ENCODE peak calls at places on chromosomes 5 and 9, in ten cellular contexts. O is GM23338, M is upper lobe of right lung, Q is Karpas-422, R is psoas muscle, J is spleen, S is right lobe of liver, T is PC-3, G is heart left ventricle, W is neuronal stem cell. H is an unnamed sample.

GRCh38 chr9:134676886-134677285 is 35.3 kb downstream of the COL5A1 start:
- DNase-seq in O (no peak), M (peak; percentile 38), Q (peak; percentile 17), R (no peak), J (peak; percentile 34), S (no peak), T (no peak), G (no peak), W (no peak), H (no peak)

GRCh38 chr9:875119-875962 is 33.8 kb downstream of the DMRT1 start:
- DNase-seq in O (no peak), M (no peak), Q (no peak), R (no peak), J (no peak), S (no peak), T (no peak), G (no peak), W (no peak), H (no peak)

GRCh38 chr5:131514316-131515275 is 120.4 kb downstream of the RAPGEF6 start:
- DNase-seq in O (no peak), M (no peak), Q (no peak), R (no peak), J (no peak), S (no peak), T (peak; percentile 42), G (no peak), W (no peak), H (no peak)

GRCh38 chr5:131952286-131952857 is 6.9 kb upstream of the MEIKIN start:
- DNase-seq in O (no peak), M (no peak), Q (no peak), R (no peak), J (no peak), S (no peak), T (peak; percentile 46), G (no peak), W (no peak), H (no peak)

GRCh38 chr9:121383715-121384114 is 13.7 kb upstream of the STOM start:
- DNase-seq in O (no peak), M (no peak), Q (no peak), R (no peak), J (no peak), S (no peak), T (no peak), G (no peak), W (no peak), H (no peak)

GRCh38 chr5:76271836-76272235 is 131.2 kb upstream of the IQGAP2 start:
- DNase-seq in O (no peak), M (no peak), Q (no peak), R (no peak), J (no peak), S (no peak), T (no peak), G (no peak), W (no peak), H (no peak)

GRCh38 chr9:33452828-33453271 is 5.5 kb upstream of the AQP3 start:
- DNase-seq in O (peak; percentile 94), M (peak; percentile 90), Q (peak; percentile 81), R (no peak), J (no peak), S (no peak), T (peak; percentile 86), G (peak; percentile 61), W (peak; percentile 73), H (no peak)

GRCh38 chr5:168291961-168292782 is 727 bp downstream of the WWC1 start:
- DNase-seq in O (peak; percentile 81), M (peak; percentile 73), Q (no peak), R (peak; percentile 45), J (peak; percentile 78), S (peak; percentile 66), T (no peak), G (no peak), W (no peak), H (no peak)

GRCh38 chr9:69748304-69748703 is 11.5 kb downstream of the PTAR1 start:
- DNase-seq in O (no peak), M (no peak), Q (no peak), R (no peak), J (no peak), S (no peak), T (no peak), G (no peak), W (no peak), H (no peak)

GRCh38 chr9:69744688-69745380 is 15.0 kb downstream of the PTAR1 start:
- DNase-seq in O (no peak), M (no peak), Q (no peak), R (no peak), J (no peak), S (no peak), T (peak; percentile 2), G (no peak), W (no peak), H (no peak)

GRCh38 chr9:69746859-69747560 is 12.8 kb downstream of the PTAR1 start:
- DNase-seq in O (no peak), M (no peak), Q (no peak), R (no peak), J (no peak), S (no peak), T (no peak), G (no peak), W (no peak), H (no peak)

GRCh38 chr9:69743930-69744329 is 15.9 kb downstream of the PTAR1 start:
- DNase-seq in O (peak; percentile 39), M (no peak), Q (no peak), R (no peak), J (no peak), S (no peak), T (no peak), G (no peak), W (no peak), H (no peak)

DNA sequence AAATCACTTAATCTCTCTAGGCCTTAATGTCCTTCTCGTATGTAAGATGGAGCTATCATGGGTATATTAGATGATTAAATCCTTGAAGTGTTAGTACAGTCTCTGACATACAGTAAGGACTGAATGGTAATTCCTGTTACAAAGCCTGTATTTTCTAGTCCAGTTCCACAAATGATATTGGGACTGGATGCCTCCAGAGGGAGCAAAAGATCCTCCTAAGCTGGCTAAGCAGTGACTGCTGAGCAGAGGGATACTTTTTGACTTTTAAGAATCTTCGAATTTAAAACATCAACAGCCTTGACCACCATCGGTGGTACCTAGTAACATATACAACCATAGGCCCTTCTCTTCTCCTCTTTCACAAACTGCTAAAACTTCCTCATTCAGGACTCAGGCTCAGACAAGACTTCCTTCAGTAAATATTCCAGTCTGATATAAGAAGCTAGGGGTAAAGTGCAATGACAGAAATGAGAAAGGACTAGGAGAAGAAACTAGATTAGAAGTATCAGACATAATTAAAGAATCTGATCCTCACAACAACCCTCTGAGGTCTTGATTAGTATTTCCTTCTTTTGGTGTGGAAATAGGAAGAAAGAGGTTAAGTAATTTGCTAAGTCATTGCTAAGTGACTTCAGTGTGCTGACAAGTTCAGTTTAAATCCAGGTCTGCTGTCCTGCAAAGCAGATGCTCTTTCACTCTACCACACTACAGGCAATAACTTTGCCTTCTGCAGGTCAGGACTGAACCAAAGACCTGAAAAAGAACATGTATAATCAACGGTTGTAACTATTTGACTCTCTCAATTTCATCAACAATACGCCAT is 13.9 kb downstream of the PTAR1 start:
- DNase-seq in O (peak; percentile 24), M (no peak), Q (no peak), R (no peak), J (no peak), S (no peak), T (peak; percentile 4), G (no peak), W (no peak), H (no peak)
- H3K27ac ChIP-seq in O (peak overlapping the region; percentile 82), M (no peak overlapping the region), Q (no peak overlapping the region), R (no peak overlapping the region), J (peak overlapping the region; percentile 68), S (no peak overlapping the region), T (no peak overlapping the region), G (no peak overlapping the region), W (no peak overlapping the region), H (no peak overlapping the region)

GRCh38 chr5:2906302-2907090 is 155.0 kb upstream of the IRX2 start:
- DNase-seq in O (no peak), M (no peak), Q (no peak), R (no peak), J (peak; percentile 36), S (peak; percentile 23), T (no peak), G (no peak), W (no peak), H (peak; percentile 40)

GRCh38 chr5:2903451-2904395 is 152.2 kb upstream of the IRX2 start:
- DNase-seq in O (no peak), M (no peak), Q (no peak), R (no peak), J (no peak), S (peak; percentile 28), T (no peak), G (no peak), W (no peak), H (peak; percentile 32)

GRCh38 chr5:2905741-2906140 is 154.3 kb upstream of the IRX2 start:
- DNase-seq in O (no peak), M (no peak), Q (no peak), R (no peak), J (no peak), S (no peak), T (no peak), G (no peak), W (no peak), H (no peak)

GRCh38 chr5:2904399-2904798 is 152.9 kb upstream of the IRX2 start:
- DNase-seq in O (no peak), M (no peak), Q (no peak), R (no peak), J (no peak), S (no peak), T (no peak), G (no peak), W (no peak), H (peak; percentile 30)

DNA sequence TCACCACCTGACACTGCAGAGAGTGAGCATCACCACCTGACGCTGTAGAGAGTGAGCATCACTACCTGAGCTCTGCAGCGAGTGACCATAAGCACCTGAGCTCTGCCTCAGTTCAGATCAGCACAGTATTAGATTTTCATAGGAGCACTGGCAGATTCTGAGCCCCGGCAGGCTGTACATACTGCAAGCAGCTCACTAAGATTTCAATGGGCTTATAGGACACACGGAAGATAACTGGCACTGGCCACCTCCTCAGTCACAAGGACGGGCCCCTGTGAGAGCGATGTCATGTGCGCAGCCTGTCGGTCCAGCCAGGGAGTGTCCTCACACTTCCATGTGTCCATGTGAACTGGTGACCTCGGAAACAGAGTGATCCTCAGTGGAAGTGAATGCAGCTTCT is 153.5 kb upstream of the IRX2 start:
- DNase-seq in O (no peak), M (no peak), Q (no peak), R (no peak), J (no peak), S (peak; percentile 10), T (no peak), G (no peak), W (no peak), H (peak; percentile 57)
- H3K4me1 ChIP-seq in O (no peaks in the 10 kb centered on the region), M (no peaks in the 10 kb centered on the region), Q (no peaks in the 10 kb centered on the region), R (no peaks in the 10 kb centered on the region), J (no peaks in the 10 kb centered on the region), S (no peaks in the 10 kb centered on the region), T (no peaks in the 10 kb centered on the region), G (no peaks in the 10 kb centered on the region), W (peaks cover 5% of the 10 kb centered on the region), H (no peaks in the 10 kb centered on the region)

GRCh38 chr9:72529531-72529930 is 8.1 kb downstream of the TMC1 start:
- DNase-seq in O (no peak), M (no peak), Q (no peak), R (no peak), J (no peak), S (no peak), T (no peak), G (no peak), W (no peak), H (no peak)

GRCh38 chr9:72527801-72528195 is 6.4 kb downstream of the TMC1 start:
- DNase-seq in O (no peak), M (no peak), Q (no peak), R (no peak), J (no peak), S (no peak), T (no peak), G (no peak), W (no peak), H (no peak)

GRCh38 chr9:72524820-72525539 is 3.6 kb downstream of the TMC1 start:
- DNase-seq in O (peak; percentile 38), M (no peak), Q (no peak), R (no peak), J (no peak), S (no peak), T (peak; percentile 94), G (peak; percentile 54), W (peak; percentile 29), H (no peak)

DNA sequence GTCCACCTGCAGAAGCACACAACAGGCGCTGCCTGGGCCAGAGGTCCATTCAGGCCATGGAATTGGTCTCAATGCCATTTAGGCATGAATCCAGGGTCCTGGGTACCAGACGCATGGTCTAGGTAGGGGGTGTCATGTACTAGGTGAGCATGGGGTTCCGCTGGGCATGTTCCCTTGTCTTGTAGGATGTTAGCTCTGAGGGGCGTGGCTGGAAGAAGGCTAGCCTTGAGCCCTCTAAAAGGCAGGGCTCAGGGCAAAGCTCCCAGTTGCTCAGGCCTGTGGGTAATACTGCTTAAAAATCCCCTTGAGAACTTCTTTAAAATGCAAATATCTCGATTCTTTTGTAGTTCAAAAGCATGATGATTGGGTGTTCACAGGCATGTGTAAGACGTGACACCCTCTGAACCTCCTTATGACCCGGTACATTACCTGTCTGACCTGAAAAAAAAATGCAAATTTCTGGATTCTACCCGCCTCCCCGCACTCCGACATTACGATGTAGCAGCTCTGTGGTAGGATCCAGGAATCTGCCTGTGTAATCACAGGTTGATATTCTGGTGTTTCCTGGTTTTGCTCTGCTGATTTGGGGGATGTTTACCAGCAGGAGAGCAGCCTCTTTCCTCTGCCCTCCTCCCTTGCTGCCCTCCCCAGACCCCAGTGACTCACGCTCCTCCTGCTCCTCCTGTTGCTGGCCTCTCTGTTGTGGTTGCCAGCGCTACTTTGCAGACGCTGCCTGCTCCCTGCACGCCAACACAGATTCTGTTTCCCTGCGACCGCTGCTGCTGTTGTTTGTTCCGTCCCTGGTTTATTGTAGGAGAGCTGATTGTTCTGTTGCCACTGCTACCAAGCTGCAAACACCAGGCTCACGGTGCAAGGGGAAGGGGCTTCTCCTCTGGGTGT is 5.7 kb downstream of the TMC1 start:
- DNase-seq in O (peak; percentile 71), M (peak; percentile 83), Q (no peak), R (peak; percentile 83), J (peak; percentile 77), S (no peak), T (peak; percentile 84), G (peak; percentile 77), W (peak; percentile 62), H (peak; percentile 78)
- H3K27ac ChIP-seq in O (peak overlapping the region; percentile 81), M (peak overlapping the region; percentile 80), Q (no peak overlapping the region), R (peak overlapping the region; percentile 67), J (no peak overlapping the region), S (no peak overlapping the region), T (peak overlapping the region; percentile 73), G (peak overlapping the region; percentile 59), W (peak overlapping the region; percentile 76), H (no peak overlapping the region)

DNA sequence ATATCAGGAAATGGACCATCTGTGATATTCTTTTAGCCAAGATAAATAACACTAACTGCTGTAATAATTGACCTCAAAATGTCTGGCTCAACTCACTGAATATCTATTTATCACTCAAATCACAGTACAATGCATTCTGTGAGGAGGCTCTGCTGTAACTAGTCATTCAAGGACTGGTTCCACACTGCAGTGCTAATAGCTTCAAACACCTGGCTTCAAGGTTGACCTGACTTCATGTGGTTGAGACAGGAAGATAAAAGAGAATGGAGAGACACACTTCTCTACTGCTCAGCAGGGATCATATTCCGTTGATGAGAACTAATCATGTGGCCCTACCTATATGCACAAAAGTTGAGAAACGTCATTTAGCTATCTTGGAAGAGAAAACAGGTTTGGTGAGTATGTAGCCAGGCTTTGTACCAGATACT is 3.4 kb upstream of the RHOBTB3 start:
- DNase-seq in O (peak; percentile 5), M (no peak), Q (no peak), R (no peak), J (no peak), S (no peak), T (peak; percentile 55), G (no peak), W (no peak), H (no peak)
- H3K4me1 ChIP-seq in O (peaks cover 36% of the 10 kb centered on the region), M (peaks cover 5% of the 10 kb centered on the region), Q (peaks cover 15% of the 10 kb centered on the region), R (peaks cover 28% of the 10 kb centered on the region), J (peaks cover 29% of the 10 kb centered on the region), S (peaks cover 6% of the 10 kb centered on the region), T (peaks cover 24% of the 10 kb centered on the region), G (no peaks in the 10 kb centered on the region), W (peaks cover 6% of the 10 kb centered on the region), H (peaks cover 42% of the 10 kb centered on the region)